ENCODE peak calls at places on chromosomes 13 and 19, in five cellular contexts. One of them, this sample, is unnamed.

GRCh38 chr13:73722120-73722519 is 412.1 kb downstream of the KLF12 start:
- DNase-seq in SK-N-SH: peak; percentile 29
- DNase-seq in HepG2: peak; percentile 5
- DNase-seq in GM12878: peak; percentile 39
- DNase-seq in K562: no peak
- DNase-seq in this sample: no peak

GRCh38 chr19:11306337-11306736 is 10.4 kb downstream of the TSPAN16 start:
- DNase-seq in SK-N-SH: no peak
- DNase-seq in HepG2: no peak
- DNase-seq in GM12878: no peak
- DNase-seq in K562: no peak
- DNase-seq in this sample: no peak

GRCh38 chr13:79883216-79883615 is 402.3 kb downstream of the NDFIP2 start:
- DNase-seq in SK-N-SH: no peak
- DNase-seq in HepG2: no peak
- DNase-seq in GM12878: no peak
- DNase-seq in K562: no peak
- DNase-seq in this sample: no peak

GRCh38 chr19:40672573-40673299 is 17.7 kb downstream of the NUMBL start:
- DNase-seq in SK-N-SH: no peak
- DNase-seq in HepG2: no peak
- DNase-seq in GM12878: no peak
- DNase-seq in K562: no peak
- DNase-seq in this sample: no peak

GRCh38 chr13:79776538-79776937 is 295.6 kb downstream of the NDFIP2 start:
- DNase-seq in SK-N-SH: no peak
- DNase-seq in HepG2: no peak
- DNase-seq in GM12878: no peak
- DNase-seq in K562: no peak
- DNase-seq in this sample: no peak

GRCh38 chr13:104773775-104774174 is 1707.6 kb upstream of the SLC10A2 start:
- DNase-seq in SK-N-SH: peak; percentile 11
- DNase-seq in HepG2: peak; percentile 8
- DNase-seq in GM12878: peak; percentile 4
- DNase-seq in K562: no peak
- DNase-seq in this sample: peak; percentile 3

GRCh38 chr19:12880551-12881171 is 588 bp downstream of the DNASE2 start:
- DNase-seq in SK-N-SH: no peak
- DNase-seq in HepG2: no peak
- DNase-seq in GM12878: no peak
- DNase-seq in K562: no peak
- DNase-seq in this sample: peak; percentile 21

GRCh38 chr19:49331616-49332055 is 3.6 kb upstream of the CD37 start:
- DNase-seq in SK-N-SH: peak; percentile 63
- DNase-seq in HepG2: peak; percentile 86
- DNase-seq in GM12878: peak; percentile 81
- DNase-seq in K562: peak; percentile 73
- DNase-seq in this sample: peak; percentile 70

GRCh38 chr13:113448545-113448884 is 4.8 kb downstream of the ADPRHL1 start:
- DNase-seq in SK-N-SH: no peak
- DNase-seq in HepG2: peak; percentile 29
- DNase-seq in GM12878: no peak
- DNase-seq in K562: peak; percentile 11
- DNase-seq in this sample: no peak

GRCh38 chr13:111519041-111519440 is 198.6 kb downstream of the TEX29 start:
- DNase-seq in SK-N-SH: no peak
- DNase-seq in HepG2: no peak
- DNase-seq in GM12878: no peak
- DNase-seq in K562: no peak
- DNase-seq in this sample: no peak

GRCh38 chr19:44755219-44755618 is 6.7 kb downstream of the BCL3 start:
- DNase-seq in SK-N-SH: no peak
- DNase-seq in HepG2: no peak
- DNase-seq in GM12878: no peak
- DNase-seq in K562: no peak
- DNase-seq in this sample: no peak

GRCh38 chr13:68234278-68234677 is 1004.1 kb upstream of the PCDH9 start:
- DNase-seq in SK-N-SH: peak; percentile 15
- DNase-seq in HepG2: no peak
- DNase-seq in GM12878: no peak
- DNase-seq in K562: no peak
- DNase-seq in this sample: no peak

GRCh38 chr19:18776736-18777135 is 14.4 kb downstream of the COMP start:
- DNase-seq in SK-N-SH: no peak
- DNase-seq in HepG2: no peak
- DNase-seq in GM12878: no peak
- DNase-seq in K562: no peak
- DNase-seq in this sample: no peak

GRCh38 chr19:50555447-50556235 is 12.6 kb downstream of the LRRC4B start:
- DNase-seq in SK-N-SH: peak; percentile 51
- DNase-seq in HepG2: no peak
- DNase-seq in GM12878: no peak
- DNase-seq in K562: peak; percentile 32
- DNase-seq in this sample: peak; percentile 34

GRCh38 chr13:94595006-94595942 is 678 bp downstream of the TGDS start:
- DNase-seq in SK-N-SH: peak; percentile 29
- DNase-seq in HepG2: no peak
- DNase-seq in GM12878: no peak
- DNase-seq in K562: peak; percentile 14
- DNase-seq in this sample: peak; percentile 68

GRCh38 chr19:51294211-51294976 is 17.1 kb upstream of the IGLON5 start:
- DNase-seq in SK-N-SH: no peak
- DNase-seq in HepG2: no peak
- DNase-seq in GM12878: no peak
- DNase-seq in K562: no peak
- DNase-seq in this sample: no peak

GRCh38 chr13:113560645-113561416 is 23.7 kb upstream of the TFDP1 start:
- DNase-seq in SK-N-SH: no peak
- DNase-seq in HepG2: no peak
- DNase-seq in GM12878: no peak
- DNase-seq in K562: no peak
- DNase-seq in this sample: no peak

GRCh38 chr13:94323746-94324408 is 155.6 kb downstream of the DCT start:
- DNase-seq in SK-N-SH: no peak
- DNase-seq in HepG2: no peak
- DNase-seq in GM12878: no peak
- DNase-seq in K562: no peak
- DNase-seq in this sample: no peak

GRCh38 chr19:49744946-49745381 is 18.1 kb downstream of the TSKS start:
- DNase-seq in SK-N-SH: no peak
- DNase-seq in HepG2: no peak
- DNase-seq in GM12878: no peak
- DNase-seq in K562: no peak
- DNase-seq in this sample: no peak

GRCh38 chr19:35006342-35006998 is 6.3 kb downstream of the GRAMD1A start:
- DNase-seq in SK-N-SH: no peak
- DNase-seq in HepG2: peak; percentile 99
- DNase-seq in GM12878: no peak
- DNase-seq in K562: no peak
- DNase-seq in this sample: no peak

GRCh38 chr13:93834051-93834450 is 607.4 kb downstream of the GPC6 start:
- DNase-seq in SK-N-SH: peak; percentile 41
- DNase-seq in HepG2: no peak
- DNase-seq in GM12878: no peak
- DNase-seq in K562: no peak
- DNase-seq in this sample: no peak

GRCh38 chr13:69109891-69110525 is 997.6 kb upstream of the ATXN8OS start:
- DNase-seq in SK-N-SH: no peak
- DNase-seq in HepG2: no peak
- DNase-seq in GM12878: no peak
- DNase-seq in K562: no peak
- DNase-seq in this sample: no peak

GRCh38 chr13:52158629-52159158 is 703 bp downstream of the NEK3 start:
- DNase-seq in SK-N-SH: peak; percentile 58
- DNase-seq in HepG2: no peak
- DNase-seq in GM12878: peak; percentile 1
- DNase-seq in K562: peak; percentile 9
- DNase-seq in this sample: peak; percentile 8

GRCh38 chr19:34475026-34475974 is 6.3 kb upstream of the WTIP start:
- DNase-seq in SK-N-SH: no peak
- DNase-seq in HepG2: no peak
- DNase-seq in GM12878: no peak
- DNase-seq in K562: no peak
- DNase-seq in this sample: no peak

GRCh38 chr19:31167695-31168094 is 181.5 kb downstream of the TSHZ3 start:
- DNase-seq in SK-N-SH: no peak
- DNase-seq in HepG2: no peak
- DNase-seq in GM12878: no peak
- DNase-seq in K562: no peak
- DNase-seq in this sample: no peak

GRCh38 chr13:99087954-99088491 is 110.2 kb upstream of the DOCK9 start:
- DNase-seq in SK-N-SH: peak; percentile 53
- DNase-seq in HepG2: no peak
- DNase-seq in GM12878: no peak
- DNase-seq in K562: no peak
- DNase-seq in this sample: no peak

GRCh38 chr19:5826531-5827341 is 12.8 kb downstream of the FUT6 start:
- DNase-seq in SK-N-SH: peak; percentile 83
- DNase-seq in HepG2: peak; percentile 87
- DNase-seq in GM12878: no peak
- DNase-seq in K562: no peak
- DNase-seq in this sample: peak; percentile 57

GRCh38 chr19:13008926-13009787 is 13.9 kb downstream of the NFIX start:
- DNase-seq in SK-N-SH: peak; percentile 17
- DNase-seq in HepG2: no peak
- DNase-seq in GM12878: no peak
- DNase-seq in K562: peak; percentile 7
- DNase-seq in this sample: no peak

GRCh38 chr13:23629566-23630272 is 59.5 kb downstream of the TNFRSF19 start:
- DNase-seq in SK-N-SH: no peak
- DNase-seq in HepG2: peak; percentile 93
- DNase-seq in GM12878: no peak
- DNase-seq in K562: no peak
- DNase-seq in this sample: no peak

GRCh38 chr13:42832341-42833153 is 51.2 kb downstream of the FAM216B start:
- DNase-seq in SK-N-SH: no peak
- DNase-seq in HepG2: peak; percentile 20
- DNase-seq in GM12878: no peak
- DNase-seq in K562: no peak
- DNase-seq in this sample: no peak
- TF ChIP-seq FOXM1 in SK-N-SH: no peak
- TF ChIP-seq FOXM1 in HepG2: no peak
- TF ChIP-seq FOXM1 in GM12878: no peak
- TF ChIP-seq FOXM1 in K562: no peak
- TF ChIP-seq FOXM1 in this sample: no peak

GRCh38 chr13:67145950-67146349 is 84.2 kb downstream of the PCDH9 start:
- DNase-seq in SK-N-SH: no peak
- DNase-seq in HepG2: no peak
- DNase-seq in GM12878: no peak
- DNase-seq in K562: no peak
- DNase-seq in this sample: no peak

GRCh38 chr13:67150608-67151007 is 79.5 kb downstream of the PCDH9 start:
- DNase-seq in SK-N-SH: no peak
- DNase-seq in HepG2: no peak
- DNase-seq in GM12878: no peak
- DNase-seq in K562: no peak
- DNase-seq in this sample: no peak

GRCh38 chr13:67148219-67148583 is 81.9 kb downstream of the PCDH9 start:
- DNase-seq in SK-N-SH: no peak
- DNase-seq in HepG2: no peak
- DNase-seq in GM12878: no peak
- DNase-seq in K562: no peak
- DNase-seq in this sample: no peak

GRCh38 chr13:67146523-67147130 is 83.5 kb downstream of the PCDH9 start:
- DNase-seq in SK-N-SH: no peak
- DNase-seq in HepG2: no peak
- DNase-seq in GM12878: no peak
- DNase-seq in K562: no peak
- DNase-seq in this sample: no peak

DNA sequence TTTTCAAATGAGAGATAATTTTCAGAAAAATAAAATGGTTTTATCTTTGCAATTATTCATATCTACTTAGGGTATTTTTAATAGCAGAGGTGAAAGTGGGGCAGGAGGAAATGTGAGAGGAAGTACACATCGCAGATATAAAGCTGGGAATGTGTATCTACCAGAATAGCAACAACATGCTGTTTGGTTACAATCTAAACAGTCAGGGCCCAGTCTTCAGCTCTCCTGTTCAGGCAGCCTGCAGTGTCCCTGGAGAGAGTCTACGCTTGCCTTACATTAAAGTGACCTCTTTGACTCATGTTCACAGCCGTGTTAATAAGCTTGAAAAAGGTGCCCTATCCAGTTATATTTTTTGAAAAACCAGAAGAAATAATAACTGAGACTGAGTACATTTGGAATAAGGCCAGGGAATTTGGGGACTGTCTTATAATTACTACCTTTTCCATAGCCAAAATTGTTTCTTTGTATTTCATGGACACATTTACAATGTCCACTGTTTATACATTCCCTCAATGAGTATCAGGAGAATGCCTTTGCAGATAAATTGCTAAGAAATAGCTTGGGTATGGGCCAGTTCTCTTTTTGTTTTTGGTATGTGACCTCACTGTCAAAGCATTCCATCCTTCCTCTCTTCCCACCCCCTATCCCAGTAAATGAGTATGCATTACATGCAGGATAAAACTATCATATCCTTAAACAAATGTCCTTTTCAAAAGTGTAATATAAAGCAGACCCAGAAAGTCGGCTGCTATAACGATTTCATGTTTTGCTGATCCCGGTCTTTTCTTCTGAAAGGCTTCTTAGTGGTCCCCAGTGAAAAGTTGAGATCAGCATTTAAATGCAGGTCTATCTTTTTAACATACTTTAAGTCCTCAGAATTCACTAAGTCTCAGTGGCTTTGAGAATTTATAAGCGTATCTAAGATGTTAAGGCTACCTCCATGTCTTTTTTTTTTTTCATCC is 82.6 kb downstream of the PCDH9 start:
- DNase-seq in SK-N-SH: no peak
- DNase-seq in HepG2: no peak
- DNase-seq in GM12878: no peak
- DNase-seq in K562: no peak
- DNase-seq in this sample: peak; percentile 62
- TF ChIP-seq FOXM1 in SK-N-SH: no peak
- TF ChIP-seq FOXM1 in HepG2: no peak
- TF ChIP-seq FOXM1 in GM12878: no peak
- TF ChIP-seq FOXM1 in K562: no peak
- TF ChIP-seq FOXM1 in this sample: no peak

DNA sequence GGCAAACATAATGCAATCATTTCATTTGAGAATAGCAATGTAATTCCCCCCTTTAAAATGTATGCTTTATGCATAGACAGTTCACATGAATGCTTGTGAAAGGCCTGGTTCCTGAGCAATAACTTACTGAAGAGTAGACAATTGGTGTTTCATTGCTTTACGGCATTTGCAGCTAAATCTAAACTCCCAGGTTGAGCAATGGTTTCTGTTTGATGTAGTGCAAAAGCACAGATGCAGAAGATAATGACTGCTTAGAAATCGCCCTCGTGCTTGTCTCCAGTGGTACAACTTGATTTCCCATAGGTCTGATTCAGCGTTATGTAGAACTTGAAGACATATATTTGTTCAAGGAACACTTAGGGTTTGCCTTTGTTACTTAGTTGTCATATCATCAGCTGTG is 1018.3 kb downstream of the DIAPH3 start:
- DNase-seq in SK-N-SH: no peak
- DNase-seq in HepG2: no peak
- DNase-seq in GM12878: no peak
- DNase-seq in K562: no peak
- DNase-seq in this sample: no peak
- TF ChIP-seq FOXM1 in SK-N-SH: no peak
- TF ChIP-seq FOXM1 in HepG2: no peak
- TF ChIP-seq FOXM1 in GM12878: no peak
- TF ChIP-seq FOXM1 in K562: no peak
- TF ChIP-seq FOXM1 in this sample: no peak

GRCh38 chr19:38033658-38034150 is 126.7 kb downstream of the SIPA1L3 start:
- DNase-seq in SK-N-SH: no peak
- DNase-seq in HepG2: no peak
- DNase-seq in GM12878: peak; percentile 81
- DNase-seq in K562: no peak
- DNase-seq in this sample: no peak
- TF ChIP-seq FOXM1 in SK-N-SH: no peak
- TF ChIP-seq FOXM1 in HepG2: no peak
- TF ChIP-seq FOXM1 in GM12878: no peak
- TF ChIP-seq FOXM1 in K562: no peak
- TF ChIP-seq FOXM1 in this sample: no peak

This sample was measured in HEK293T.